ENCODE peak calls at places on chromosomes 3 and 15, in nine cellular contexts. B is sigmoid colon; J is A549; U is hippocampal formation; O is effector memory CD8-positive, alpha-beta T cell; Z is T-helper 1 cell; Q is bronchial epithelial cell; H is body of pancreas; L is CD8-positive, alpha-beta T cell. P is an unnamed sample.
A peak's percentile ranks its signal among the peaks of the same experiment; 100 is the strongest.

GRCh38 chr15:98292442-98293240 is 332.1 kb downstream of the ARRDC4 start:
- DNase-seq in B (peak; percentile 70), J (peak; percentile 56), U (peak; percentile 35), O (no peak), Z (no peak), Q (peak; percentile 22), H (peak; percentile 51), L (no peak), P (peak; percentile 38)

GRCh38 chr3:118587037-118587741 is 447.5 kb downstream of the IGSF11 start:
- DNase-seq in B (no peak), J (no peak), U (no peak), O (no peak), Z (no peak), Q (peak; percentile 22), H (no peak), L (no peak), P (no peak)

GRCh38 chr3:78974181-78974770 is 793.5 kb downstream of the ROBO1 start:
- DNase-seq in B (no peak), J (no peak), U (no peak), O (no peak), Z (no peak), Q (peak; percentile 57), H (no peak), L (no peak), P (no peak)

GRCh38 chr3:67986703-67987102 is 332.3 kb upstream of the SUCLG2 start:
- DNase-seq in B (no peak), J (no peak), U (no peak), O (no peak), Z (no peak), Q (no peak), H (no peak), L (no peak), P (no peak)

GRCh38 chr3:102207173-102207572 is 227.6 kb upstream of the ZPLD1 start:
- DNase-seq in B (no peak), J (no peak), U (no peak), O (no peak), Z (no peak), Q (no peak), H (no peak), L (no peak), P (no peak)

GRCh38 chr15:58558777-58559176 is 127.0 kb downstream of the LIPC start:
- DNase-seq in B (no peak), J (no peak), U (no peak), O (no peak), Z (no peak), Q (no peak), H (no peak), L (no peak), P (no peak)

GRCh38 chr3:171311784-171312183 is 148.4 kb downstream of the TNIK start:
- DNase-seq in B (no peak), J (no peak), U (no peak), O (no peak), Z (no peak), Q (no peak), H (no peak), L (no peak), P (no peak)

GRCh38 chr3:123070471-123070870 is 3.6 kb downstream of the PDIA5 start:
- DNase-seq in B (no peak), J (no peak), U (no peak), O (no peak), Z (no peak), Q (no peak), H (no peak), L (no peak), P (no peak)

GRCh38 chr3:197942956-197943556 is 6.9 kb upstream of the RPL35A start:
- DNase-seq in B (no peak), J (peak; percentile 47), U (no peak), O (peak; percentile 26), Z (no peak), Q (peak; percentile 56), H (no peak), L (peak; percentile 23), P (peak; percentile 73)

GRCh38 chr15:96234109-96234892 is 96.2 kb upstream of the NR2F2 start:
- DNase-seq in B (no peak), J (no peak), U (no peak), O (no peak), Z (no peak), Q (peak; percentile 36), H (no peak), L (no peak), P (peak; percentile 88)